ENCODE peak calls at places on chromosomes 2 and 18, in five cellular contexts. Q is suprapubic skin; M is A549; L is brain microvascular endothelial cell; W is CD8-positive, alpha-beta memory T cell. C is an unnamed sample.
A peak's percentile ranks its signal among the peaks of the same experiment; 100 is the strongest.

GRCh38 chr2:164538250-164538866 is 82.9 kb downstream of the GRB14 start:
- DNase-seq in L (peak; percentile 40), Q (no peak), W (no peak), M (peak; percentile 52), C (peak; percentile 12)

GRCh38 chr2:8312221-8312620 is 369.6 kb upstream of the ID2 start:
- DNase-seq in W (no peak), Q (no peak), L (no peak), M (no peak), C (no peak)

GRCh38 chr2:240413813-240414429 is 21.5 kb upstream of the GPC1 start:
- DNase-seq in W (no peak), M (no peak), L (no peak), Q (peak; percentile 34), C (no peak)

GRCh38 chr2:53028259-53028658 is 739.3 kb upstream of the CHAC2 start:
- DNase-seq in Q (no peak), M (peak; percentile 37), W (no peak), L (no peak), C (no peak)

GRCh38 chr2:102256281-102256680 is 55.1 kb upstream of the IL1RL1 start:
- DNase-seq in Q (no peak), L (no peak), M (no peak), W (peak; percentile 15), C (no peak)

GRCh38 chr2:238162516-238163441 is 4.0 kb downstream of the ERFE start:
- DNase-seq in Q (no peak), W (no peak), M (no peak), L (no peak), C (no peak)

GRCh38 chr2:160051374-160051800 is 11.0 kb downstream of the PLA2R1 start:
- DNase-seq in L (peak; percentile 20), Q (no peak), M (no peak), W (no peak), C (no peak)

GRCh38 chr2:226673314-226673723 is 126.3 kb downstream of the IRS1 start:
- DNase-seq in M (peak; percentile 65), Q (peak; percentile 68), W (no peak), L (peak; percentile 88), C (peak; percentile 79)

GRCh38 chr2:1632006-1632348 is 112.3 kb downstream of the PXDN start:
- DNase-seq in L (peak; percentile 62), M (no peak), W (no peak), Q (no peak), C (no peak)

GRCh38 chr2:85540131-85540587 is 1.2 kb downstream of the MAT2A start:
- DNase-seq in Q (no peak), W (no peak), L (no peak), M (peak; percentile 47), C (no peak)

GRCh38 chr2:10412380-10412779 is 35.7 kb downstream of the ODC1 start:
- DNase-seq in M (peak; percentile 65), W (no peak), L (peak; percentile 36), Q (no peak), C (peak; percentile 21)

GRCh38 chr2:64311948-64312621 is 141.9 kb upstream of the LGALSL start:
- DNase-seq in M (peak; percentile 53), W (no peak), L (peak; percentile 97), Q (peak; percentile 88), C (no peak)

GRCh38 chr18:33440384-33441043 is at the start of gene CCDC178:
- DNase-seq in Q (no peak), L (peak; percentile 5), W (no peak), M (no peak), C (no peak)

GRCh38 chr18:68475911-68476310 is 239.0 kb downstream of the TMX3 start:
- DNase-seq in W (no peak), L (no peak), Q (no peak), M (no peak), C (no peak)
- H3K4me3 ChIP-seq in W (no peak overlapping the region), L (no peak overlapping the region), Q (no peak overlapping the region), M (no peak overlapping the region), C (no peak overlapping the region)

DNA sequence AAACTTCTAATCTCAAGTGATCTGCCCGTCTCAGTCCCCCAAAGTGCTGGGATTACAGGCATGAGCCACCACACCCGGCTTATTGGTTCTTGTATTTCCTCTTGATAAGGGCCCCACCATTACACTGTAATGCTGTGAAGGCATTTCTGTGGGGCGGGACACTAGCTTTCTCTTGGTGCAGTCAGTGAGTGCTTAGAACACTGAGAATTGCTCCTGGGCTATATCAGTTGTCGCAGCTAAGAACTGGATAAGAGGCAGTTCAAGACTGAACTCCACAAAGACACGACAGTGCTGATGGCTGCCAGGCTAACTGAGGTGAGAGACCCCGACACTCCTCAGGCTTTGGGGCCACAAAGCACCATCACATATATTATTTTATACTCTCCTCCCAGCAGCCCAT is 2.1 kb downstream of the KHK start:
- DNase-seq in L (no peak), W (no peak), Q (no peak), M (no peak), C (no peak)
- H3K4me3 ChIP-seq in L (no peak overlapping the region), W (no peak overlapping the region), Q (no peak overlapping the region), M (no peak overlapping the region), C (no peak overlapping the region)

GRCh38 chr18:35477974-35478373 is 19.8 kb downstream of the INO80C start:
- DNase-seq in Q (no peak), L (no peak), W (no peak), M (no peak), C (no peak)
- H3K4me3 ChIP-seq in Q (no peak overlapping the region), L (peak overlapping the region; percentile 46), W (no peak overlapping the region), M (peak overlapping the region; percentile 15), C (no peak overlapping the region)

GRCh38 chr2:144511222-144511855 is 8.6 kb downstream of the ZEB2 start:
- DNase-seq in M (no peak), Q (no peak), L (no peak), W (no peak), C (no peak)
- H3K4me3 ChIP-seq in M (no peak overlapping the region), Q (peak overlapping the region; percentile 72), L (peak overlapping the region; percentile 27), W (peak overlapping the region; percentile 33), C (no peak overlapping the region)

GRCh38 chr2:169247231-169247630 is 115.1 kb downstream of the LRP2 start:
- DNase-seq in Q (no peak), M (no peak), L (no peak), W (no peak), C (no peak)
- H3K4me3 ChIP-seq in Q (no peak overlapping the region), M (no peak overlapping the region), L (no peak overlapping the region), W (no peak overlapping the region), C (no peak overlapping the region)

DNA sequence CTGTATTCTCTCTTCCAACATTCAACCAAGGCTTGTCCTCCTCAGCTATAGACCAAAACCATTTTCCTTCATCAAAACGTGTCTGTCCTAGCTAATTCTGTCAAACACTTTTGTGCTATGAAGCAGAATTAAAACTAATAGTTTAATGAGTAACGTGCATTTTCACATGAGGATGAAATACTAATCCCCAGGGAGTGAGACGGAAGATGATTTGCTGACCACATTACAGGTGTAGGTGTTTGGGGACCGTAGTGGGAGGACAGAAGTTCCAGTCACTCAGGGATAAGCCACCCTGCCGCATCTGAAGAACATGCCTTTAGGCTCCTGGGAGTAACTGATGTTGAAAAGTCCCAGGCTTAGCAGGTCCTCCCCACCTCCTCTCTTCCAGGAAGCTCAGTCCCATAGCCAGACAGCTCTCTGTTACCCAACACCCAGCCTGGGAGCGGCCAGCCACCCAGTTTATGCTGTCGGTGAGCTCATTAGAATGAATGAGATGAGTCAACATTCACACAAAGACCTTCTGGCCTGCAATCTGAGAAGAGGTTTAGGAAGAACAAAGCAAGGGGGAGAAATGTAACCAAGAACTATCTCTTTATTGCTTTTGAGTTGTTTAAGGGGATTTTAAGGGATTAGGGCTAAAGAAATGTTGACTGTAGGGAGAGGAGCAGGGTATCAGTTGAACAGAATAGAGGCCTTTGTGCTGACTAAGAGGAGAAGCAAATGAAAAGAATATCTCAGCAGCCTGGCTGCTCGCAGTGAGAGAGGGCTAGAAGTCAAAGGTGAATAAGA is 122.5 kb downstream of the FOXI3 start:
- DNase-seq in Q (no peak), M (peak; percentile 26), L (peak; percentile 22), W (no peak), C (no peak)
- H3K4me3 ChIP-seq in Q (no peak overlapping the region), M (no peak overlapping the region), L (no peak overlapping the region), W (no peak overlapping the region), C (no peak overlapping the region)

DNA sequence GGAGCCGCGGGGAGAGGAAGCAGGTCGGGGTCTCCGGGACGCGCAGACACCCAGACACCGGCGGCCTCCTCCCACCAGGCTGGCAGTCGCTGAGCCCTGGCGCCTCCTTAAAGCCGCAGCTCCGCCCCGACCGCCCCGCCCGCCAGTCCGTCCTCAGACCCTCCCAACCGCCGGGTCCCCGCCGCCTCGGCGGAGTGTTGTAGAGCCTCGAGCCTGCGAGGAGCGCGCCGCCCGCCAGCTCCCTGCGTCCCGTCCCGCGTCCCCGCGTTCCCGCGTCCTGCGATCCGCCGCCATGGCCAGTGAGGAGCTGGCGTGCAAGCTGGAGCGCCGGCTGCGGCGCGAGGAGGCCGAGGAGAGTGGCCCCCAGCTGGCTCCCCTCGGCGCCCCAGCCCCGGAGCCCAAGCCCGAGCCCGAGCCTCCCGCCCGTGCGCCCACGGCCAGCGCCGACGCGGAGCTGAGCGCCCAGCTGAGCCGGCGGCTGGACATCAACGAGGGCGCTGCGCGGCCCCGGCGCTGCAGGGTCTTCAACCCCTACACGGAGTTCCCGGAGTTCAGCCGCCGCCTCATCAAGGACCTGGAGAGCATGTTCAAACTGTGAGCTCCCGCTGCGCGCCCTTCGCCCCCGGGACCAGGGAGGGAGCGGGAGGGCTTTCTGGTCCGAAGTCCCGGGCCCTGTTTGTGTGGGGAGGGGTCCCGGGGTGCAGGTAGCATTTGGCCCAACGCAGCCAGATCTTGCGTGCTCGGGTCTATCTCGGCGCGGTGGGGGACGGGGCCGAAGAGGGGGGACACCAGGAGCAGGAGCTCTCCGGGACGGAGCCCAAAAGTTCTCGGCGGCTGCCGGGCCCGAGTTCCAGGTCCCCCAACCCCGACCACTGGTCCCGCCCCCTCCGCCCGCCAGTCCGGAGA is at the start of gene EFHD1:
- DNase-seq in W (peak; percentile 39), L (peak; percentile 47), M (peak; percentile 73), Q (peak; percentile 90), C (peak; percentile 9)
- H3K4me3 ChIP-seq in W (peak within 1 kb of the TSS; percentile 8), L (peak within 1 kb of the TSS; percentile 60), M (peak within 1 kb of the TSS; percentile 61), Q (peak within 1 kb of the TSS; percentile 81), C (peak within 1 kb of the TSS; percentile 45)

GRCh38 chr2:190947711-190948251 is 66.2 kb downstream of the STAT1 start:
- DNase-seq in L (peak; percentile 62), M (peak; percentile 75), W (peak; percentile 72), Q (no peak), C (peak; percentile 84)
- H3K4me3 ChIP-seq in L (peak overlapping the region; percentile 10), M (peak overlapping the region; percentile 0), W (no peak overlapping the region), Q (peak overlapping the region; percentile 14), C (peak overlapping the region; percentile 11)